ENCODE peak calls at places on chromosomes 5 and 9, in six cellular contexts. H is GM10248, O is tibial artery, W is colonic mucosa, E is transverse colon, D is uterus. Y is an unnamed sample.

GRCh38 chr9:13377286-13377925 is 97.9 kb upstream of the MPDZ start:
- DNase-seq in W (no peak), O (no peak), E (no peak), D (no peak), H (no peak), Y (no peak)

GRCh38 chr9:113875917-113876805 is at the start of gene ZNF618:
- DNase-seq in O (no peak), H (peak; percentile 50), D (no peak), E (peak; percentile 24), W (no peak), Y (peak; percentile 70)

GRCh38 chr5:134083517-134083916 is 31.0 kb upstream of the TCF7 start:
- DNase-seq in O (no peak), H (no peak), D (no peak), E (no peak), W (no peak), Y (no peak)

GRCh38 chr5:142356318-142356715 is 31.5 kb upstream of the SPRY4 start:
- DNase-seq in O (no peak), H (no peak), E (no peak), W (no peak), D (no peak), Y (no peak)

GRCh38 chr5:124546643-124547042 is 199.8 kb downstream of the ZNF608 start:
- DNase-seq in D (no peak), H (no peak), E (no peak), O (no peak), W (no peak), Y (no peak)

GRCh38 chr5:153542536-153542935 is 52.1 kb downstream of the GRIA1 start:
- DNase-seq in E (no peak), O (no peak), D (no peak), H (no peak), W (no peak), Y (no peak)

GRCh38 chr5:143581649-143582048 is 178.2 kb upstream of the NR3C1 start:
- DNase-seq in W (no peak), H (no peak), O (no peak), E (no peak), D (no peak), Y (no peak)

GRCh38 chr5:14260637-14261036 is 117.5 kb downstream of the TRIO start:
- DNase-seq in W (no peak), O (no peak), H (no peak), D (no peak), E (no peak), Y (no peak)

GRCh38 chr5:95949810-95950209 is 11.8 kb downstream of the ELL2 start:
- DNase-seq in H (peak; percentile 32), O (no peak), E (no peak), W (no peak), D (no peak), Y (no peak)

GRCh38 chr9:131622536-131622935 is 77.2 kb downstream of the PRRT1B start:
- DNase-seq in O (no peak), H (peak; percentile 59), E (no peak), W (no peak), D (no peak), Y (peak; percentile 63)

GRCh38 chr9:38091310-38092199 is 22.5 kb upstream of the SHB start:
- DNase-seq in O (no peak), E (no peak), H (peak; percentile 64), D (no peak), W (no peak), Y (peak; percentile 55)

GRCh38 chr9:77194423-77194822 is 17.1 kb downstream of the VPS13A start:
- DNase-seq in O (no peak), H (no peak), W (no peak), D (no peak), E (no peak), Y (no peak)

GRCh38 chr5:99449786-99450185 is 521.0 kb upstream of the CHD1 start:
- DNase-seq in H (no peak), D (no peak), O (no peak), W (no peak), E (no peak), Y (no peak)

GRCh38 chr9:116700882-116701836 is 14.1 kb downstream of the TRIM32 start:
- DNase-seq in D (no peak), O (no peak), E (no peak), W (no peak), H (no peak), Y (no peak)

GRCh38 chr9:20553750-20554149 is 68.5 kb downstream of the MLLT3 start:
- DNase-seq in E (no peak), W (no peak), D (no peak), O (no peak), H (no peak), Y (no peak)

GRCh38 chr5:56516034-56516433 is 282.9 kb upstream of the ANKRD55 start:
- DNase-seq in W (no peak), E (no peak), O (no peak), D (no peak), H (no peak), Y (no peak)

GRCh38 chr9:134175808-134176598 is 11.6 kb upstream of the RNU6ATAC start:
- DNase-seq in O (no peak), D (peak; percentile 20), H (no peak), W (no peak), E (no peak), Y (no peak)

GRCh38 chr5:1322955-1323802 is 21.7 kb downstream of the CLPTM1L start:
- DNase-seq in D (no peak), O (peak; percentile 8), E (no peak), W (no peak), H (no peak), Y (no peak)

GRCh38 chr5:67133217-67133616 is 63.4 kb downstream of the CD180 start:
- DNase-seq in W (no peak), D (no peak), O (no peak), H (no peak), E (no peak), Y (no peak)

GRCh38 chr5:151319334-151319733 is 15.8 kb upstream of the SLC36A3 start:
- DNase-seq in E (peak; percentile 9), D (peak; percentile 17), O (peak; percentile 44), H (peak; percentile 29), W (no peak), Y (peak; percentile 29)

GRCh38 chr5:145463634-145464033 is 371.5 kb downstream of the PRELID2 start:
- DNase-seq in W (no peak), D (no peak), H (no peak), O (no peak), E (no peak), Y (no peak)

GRCh38 chr9:27848315-27848714 is 275.0 kb upstream of the C9orf72 start:
- DNase-seq in W (no peak), H (no peak), D (no peak), E (no peak), O (no peak), Y (no peak)

GRCh38 chr5:33317271-33317670 is 123.5 kb upstream of the TARS1 start:
- DNase-seq in O (no peak), W (no peak), E (no peak), H (no peak), D (no peak), Y (no peak)

GRCh38 chr9:129615407-129616285 is 5.3 kb downstream of the C9orf50 start:
- DNase-seq in E (no peak), D (no peak), H (no peak), O (no peak), W (no peak), Y (no peak)
- TF ChIP-seq CTCF in E (no peak), D (no peak), H (no peak), O (no peak), W (no peak), Y (no peak)

DNA sequence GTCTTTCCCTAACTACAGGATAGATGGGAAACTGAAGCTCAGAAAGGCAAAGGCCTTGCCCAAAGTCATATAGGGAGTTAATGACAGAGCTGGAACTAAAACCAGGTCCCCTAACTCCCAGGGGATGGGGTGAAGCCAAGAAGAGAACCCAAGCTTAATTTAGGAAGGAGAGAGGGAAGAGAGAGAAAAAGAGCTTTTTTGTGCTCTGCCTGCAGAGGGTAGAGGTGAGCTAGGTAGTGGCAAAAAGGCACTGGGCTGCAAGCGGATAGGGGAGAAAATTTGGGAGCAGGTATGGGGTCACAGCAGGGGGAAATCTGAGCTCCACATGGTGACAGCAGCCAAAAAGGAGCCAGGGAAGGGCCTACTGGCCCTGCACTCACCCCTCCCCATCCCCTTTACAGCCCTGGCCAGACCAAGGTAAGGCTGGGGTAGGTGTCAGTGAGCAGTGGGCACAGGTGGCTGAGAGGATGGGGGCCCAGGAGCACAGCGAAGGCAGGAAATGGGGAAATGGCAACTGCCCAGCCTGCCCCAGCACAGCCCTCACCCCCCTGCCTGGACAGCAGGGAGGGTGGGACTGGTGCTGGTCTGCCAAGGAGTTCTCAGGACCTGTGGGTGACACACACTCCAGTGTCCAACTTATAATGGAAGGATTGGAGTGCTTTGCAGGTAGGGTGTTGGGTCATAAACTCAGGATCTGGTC is 3.3 kb downstream of the ENHO start:
- DNase-seq in E (no peak), O (no peak), H (no peak), W (no peak), D (no peak), Y (no peak)
- TF ChIP-seq CTCF in E (no peak), O (no peak), H (no peak), W (no peak), D (no peak), Y (no peak)

GRCh38 chr5:7589800-7590199 is 193.9 kb downstream of the ADCY2 start:
- DNase-seq in H (no peak), O (no peak), D (no peak), W (no peak), E (no peak), Y (no peak)

GRCh38 chr5:7597058-7597457 is 201.1 kb downstream of the ADCY2 start:
- DNase-seq in E (no peak), W (no peak), O (no peak), H (no peak), D (no peak), Y (no peak)

GRCh38 chr5:7592910-7593309 is 197.0 kb downstream of the ADCY2 start:
- DNase-seq in D (no peak), H (no peak), W (no peak), O (no peak), E (no peak), Y (no peak)
- TF ChIP-seq CTCF in D (no peak), H (peak; percentile 19), W (no peak), O (no peak), E (no peak), Y (no peak)

DNA sequence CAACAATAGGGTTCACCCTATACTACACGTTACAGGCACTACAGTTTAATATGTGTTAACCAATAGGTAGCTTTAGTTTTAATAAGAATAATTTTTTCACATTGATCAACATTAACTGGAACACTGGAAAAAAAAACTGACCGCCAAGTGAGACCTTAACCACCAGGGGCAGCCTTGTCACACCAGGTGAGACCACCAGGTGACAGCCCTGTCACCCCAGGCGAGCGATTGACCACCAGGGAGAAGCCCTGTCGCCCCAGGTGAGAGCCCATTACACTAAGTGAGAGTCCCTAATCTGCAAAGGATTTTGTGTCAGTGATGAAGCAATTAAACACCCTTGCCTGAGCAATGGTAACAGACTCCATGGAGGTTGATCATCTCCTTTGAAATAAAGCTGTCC is 75.4 kb upstream of the SYK start:
- DNase-seq in D (no peak), O (no peak), E (no peak), W (no peak), H (no peak), Y (no peak)
- TF ChIP-seq CTCF in D (no peak), O (no peak), E (no peak), W (no peak), H (no peak), Y (no peak)

DNA sequence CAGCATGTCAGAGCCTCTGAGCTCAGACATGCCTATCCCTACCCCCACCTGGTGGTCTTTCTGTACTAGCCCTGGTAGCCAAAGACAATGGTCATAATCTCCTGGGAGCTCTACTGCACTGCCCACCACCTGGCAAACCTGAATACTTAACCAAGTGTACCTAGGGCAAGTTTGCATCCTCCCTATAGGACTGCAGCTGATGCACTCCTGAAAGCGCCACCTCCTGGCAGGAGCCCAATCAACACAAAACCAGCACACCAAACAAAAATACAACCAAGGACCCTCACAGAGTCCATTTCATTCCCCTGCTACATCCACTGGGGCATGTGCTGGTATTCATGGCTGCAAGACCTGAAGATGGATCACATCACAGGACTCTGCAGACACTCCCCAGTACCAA is 14.8 kb upstream of the FAM174A start:
- DNase-seq in D (no peak), W (no peak), H (no peak), O (no peak), E (no peak), Y (no peak)
- TF ChIP-seq CTCF in D (no peak), W (no peak), H (no peak), O (no peak), E (no peak), Y (no peak)

Y was measured in GM13976.